ENCODE peak calls at places on chromosomes 16 and 17, in five cellular contexts. B, F, X, R and O are unnamed samples.

GRCh38 chr17:35540589-35541404 is 3.3 kb upstream of the SLFN12L start:
- DNase-seq in R (no peak), B (peak), F (no peak), X (no peak), O (no peak)

GRCh38 chr17:78953356-78954350 is 26.1 kb downstream of the LGALS3BP start:
- DNase-seq in B (no peak), X (no peak), R (no peak), F (no peak), O (no peak)

GRCh38 chr17:44217738-44218343 is 1.6 kb downstream of the UBTF start:
- DNase-seq in F (no peak), B (no peak), X (no peak), R (no peak), O (no peak)

GRCh38 chr16:50445603-50446250 is 76.9 kb upstream of the BRD7 start:
- DNase-seq in B (no peak), X (no peak), F (no peak), R (no peak), O (no peak)

GRCh38 chr16:50207652-50208051 is 54.5 kb downstream of the TENT4B start:
- DNase-seq in B (no peak), F (no peak), X (no peak), R (no peak), O (no peak)

GRCh38 chr16:53968454-53968853 is 264.5 kb downstream of the FTO start:
- DNase-seq in F (no peak), B (no peak), X (no peak), R (no peak), O (no peak)

GRCh38 chr16:56860226-56861020 is 4.6 kb upstream of the SLC12A3 start:
- DNase-seq in B (no peak), R (no peak), X (no peak), F (no peak), O (no peak)

GRCh38 chr16:12341423-12341822 is 364.9 kb downstream of the SNX29 start:
- DNase-seq in X (peak), B (no peak), R (no peak), F (no peak), O (no peak)

GRCh38 chr17:57380055-57380356 is 123.7 kb downstream of the MSI2 start:
- DNase-seq in F (no peak), X (no peak), R (no peak), B (no peak), O (no peak)